ENCODE peak calls at places on chromosomes 16 and 17, in six cellular contexts. One of them, this sample, is unnamed.

GRCh38 chr17:55632893-55633292 is 89.8 kb downstream of the TMEM100 start:
- DNase-seq in mesothelial cell of epicardium: no peak
- DNase-seq in lung: no peak
- DNase-seq in stomach: no peak
- DNase-seq in adrenal gland: no peak
- DNase-seq in fibroblast of the aortic adventitia: peak
- DNase-seq in this sample: peak

GRCh38 chr17:2701161-2701995 is 10.2 kb downstream of the CLUH start:
- DNase-seq in mesothelial cell of epicardium: no peak
- DNase-seq in fibroblast of the aortic adventitia: no peak
- DNase-seq in stomach: no peak
- DNase-seq in lung: no peak
- DNase-seq in adrenal gland: peak
- DNase-seq in this sample: peak

GRCh38 chr17:32102697-32103096 is 39.6 kb upstream of the RHOT1 start:
- DNase-seq in lung: no peak
- DNase-seq in adrenal gland: no peak
- DNase-seq in stomach: no peak
- DNase-seq in fibroblast of the aortic adventitia: peak
- DNase-seq in mesothelial cell of epicardium: no peak
- DNase-seq in this sample: no peak

GRCh38 chr16:89017543-89017942 is 40.5 kb upstream of the CBFA2T3 start:
- DNase-seq in stomach: no peak
- DNase-seq in adrenal gland: no peak
- DNase-seq in lung: no peak
- DNase-seq in fibroblast of the aortic adventitia: no peak
- DNase-seq in mesothelial cell of epicardium: no peak
- DNase-seq in this sample: peak

GRCh38 chr17:76459674-76460073 is 6.7 kb upstream of the UBE2O start:
- DNase-seq in adrenal gland: no peak
- DNase-seq in fibroblast of the aortic adventitia: no peak
- DNase-seq in lung: no peak
- DNase-seq in mesothelial cell of epicardium: no peak
- DNase-seq in stomach: no peak
- DNase-seq in this sample: no peak

GRCh38 chr16:57570301-57571070 is 28.0 kb downstream of the ADGRG5 start:
- DNase-seq in lung: no peak
- DNase-seq in stomach: no peak
- DNase-seq in fibroblast of the aortic adventitia: no peak
- DNase-seq in adrenal gland: no peak
- DNase-seq in mesothelial cell of epicardium: no peak
- DNase-seq in this sample: no peak

GRCh38 chr17:34499576-34499975 is 79.8 kb upstream of the TMEM132E start:
- DNase-seq in lung: no peak
- DNase-seq in stomach: no peak
- DNase-seq in adrenal gland: no peak
- DNase-seq in mesothelial cell of epicardium: no peak
- DNase-seq in fibroblast of the aortic adventitia: peak
- DNase-seq in this sample: no peak

GRCh38 chr16:86772231-86772510 is 193.8 kb downstream of the FOXL1 start:
- DNase-seq in adrenal gland: no peak
- DNase-seq in lung: no peak
- DNase-seq in stomach: no peak
- DNase-seq in fibroblast of the aortic adventitia: no peak
- DNase-seq in mesothelial cell of epicardium: no peak
- DNase-seq in this sample: no peak

GRCh38 chr17:71760062-71760720 is 360.6 kb upstream of the SOX9 start:
- DNase-seq in stomach: no peak
- DNase-seq in lung: no peak
- DNase-seq in adrenal gland: no peak
- DNase-seq in fibroblast of the aortic adventitia: no peak
- DNase-seq in mesothelial cell of epicardium: no peak
- DNase-seq in this sample: no peak

GRCh38 chr17:9900744-9901143 is 4.3 kb downstream of the RCVRN start:
- DNase-seq in lung: no peak
- DNase-seq in adrenal gland: no peak
- DNase-seq in stomach: no peak
- DNase-seq in mesothelial cell of epicardium: no peak
- DNase-seq in fibroblast of the aortic adventitia: peak
- DNase-seq in this sample: no peak

GRCh38 chr17:17264430-17264829 is 16.6 kb downstream of the COPS3 start:
- DNase-seq in lung: no peak
- DNase-seq in fibroblast of the aortic adventitia: no peak
- DNase-seq in mesothelial cell of epicardium: no peak
- DNase-seq in adrenal gland: no peak
- DNase-seq in stomach: no peak
- DNase-seq in this sample: no peak

GRCh38 chr16:27298132-27298531 is 15.6 kb upstream of the IL4R start:
- DNase-seq in adrenal gland: no peak
- DNase-seq in stomach: no peak
- DNase-seq in lung: no peak
- DNase-seq in fibroblast of the aortic adventitia: no peak
- DNase-seq in mesothelial cell of epicardium: no peak
- DNase-seq in this sample: no peak

GRCh38 chr17:13833921-13834320 is 232.2 kb upstream of the HS3ST3A1 start:
- DNase-seq in stomach: no peak
- DNase-seq in fibroblast of the aortic adventitia: no peak
- DNase-seq in adrenal gland: no peak
- DNase-seq in lung: no peak
- DNase-seq in mesothelial cell of epicardium: no peak
- DNase-seq in this sample: no peak

GRCh38 chr16:67923414-67924127 is 8.1 kb downstream of the CTRL start:
- DNase-seq in adrenal gland: no peak
- DNase-seq in mesothelial cell of epicardium: no peak
- DNase-seq in stomach: no peak
- DNase-seq in lung: no peak
- DNase-seq in fibroblast of the aortic adventitia: no peak
- DNase-seq in this sample: no peak

GRCh38 chr16:20906225-20906870 is 5.8 kb downstream of the LYRM1 start:
- DNase-seq in fibroblast of the aortic adventitia: peak
- DNase-seq in adrenal gland: no peak
- DNase-seq in lung: no peak
- DNase-seq in stomach: no peak
- DNase-seq in mesothelial cell of epicardium: no peak
- DNase-seq in this sample: no peak

GRCh38 chr16:66189951-66190350 is 176.5 kb upstream of the CDH5 start:
- DNase-seq in adrenal gland: no peak
- DNase-seq in stomach: no peak
- DNase-seq in lung: peak
- DNase-seq in mesothelial cell of epicardium: no peak
- DNase-seq in fibroblast of the aortic adventitia: peak
- DNase-seq in this sample: no peak

GRCh38 chr17:49880291-49881053 is 32.6 kb upstream of the TAC4 start:
- DNase-seq in mesothelial cell of epicardium: peak
- DNase-seq in adrenal gland: peak
- DNase-seq in lung: peak
- DNase-seq in stomach: peak
- DNase-seq in fibroblast of the aortic adventitia: peak
- DNase-seq in this sample: peak

GRCh38 chr17:50453901-50454300 is 14.8 kb downstream of the CHAD start:
- DNase-seq in mesothelial cell of epicardium: no peak
- DNase-seq in stomach: no peak
- DNase-seq in lung: no peak
- DNase-seq in adrenal gland: no peak
- DNase-seq in fibroblast of the aortic adventitia: no peak
- DNase-seq in this sample: no peak

GRCh38 chr17:68566145-68566738 is 34.9 kb downstream of the FAM20A start:
- DNase-seq in lung: no peak
- DNase-seq in adrenal gland: no peak
- DNase-seq in stomach: no peak
- DNase-seq in mesothelial cell of epicardium: no peak
- DNase-seq in fibroblast of the aortic adventitia: peak
- DNase-seq in this sample: no peak

GRCh38 chr17:45311762-45312476 is 4.9 kb downstream of the MAP3K14 start:
- DNase-seq in adrenal gland: peak
- DNase-seq in mesothelial cell of epicardium: no peak
- DNase-seq in fibroblast of the aortic adventitia: no peak
- DNase-seq in lung: peak
- DNase-seq in stomach: peak
- DNase-seq in this sample: peak

GRCh38 chr17:10216213-10216982 is 18.0 kb upstream of the GAS7 start:
- DNase-seq in fibroblast of the aortic adventitia: no peak
- DNase-seq in adrenal gland: no peak
- DNase-seq in stomach: no peak
- DNase-seq in mesothelial cell of epicardium: no peak
- DNase-seq in lung: no peak
- DNase-seq in this sample: no peak

GRCh38 chr16:48308535-48308934 is 61.2 kb upstream of the ABCC11 start:
- DNase-seq in lung: no peak
- DNase-seq in mesothelial cell of epicardium: no peak
- DNase-seq in stomach: no peak
- DNase-seq in fibroblast of the aortic adventitia: no peak
- DNase-seq in adrenal gland: no peak
- DNase-seq in this sample: no peak

GRCh38 chr16:8887952-8888560 is 5.9 kb downstream of the LITAFD start:
- DNase-seq in mesothelial cell of epicardium: no peak
- DNase-seq in adrenal gland: peak
- DNase-seq in fibroblast of the aortic adventitia: peak
- DNase-seq in stomach: peak
- DNase-seq in lung: no peak
- DNase-seq in this sample: peak

GRCh38 chr17:77343031-77343866 is 202.5 kb downstream of the SEC14L1 start:
- DNase-seq in lung: peak
- DNase-seq in fibroblast of the aortic adventitia: no peak
- DNase-seq in adrenal gland: peak
- DNase-seq in mesothelial cell of epicardium: no peak
- DNase-seq in stomach: peak
- DNase-seq in this sample: no peak

GRCh38 chr17:40873801-40874200 is 6.8 kb upstream of the KRT12 start:
- DNase-seq in lung: no peak
- DNase-seq in stomach: no peak
- DNase-seq in mesothelial cell of epicardium: no peak
- DNase-seq in fibroblast of the aortic adventitia: no peak
- DNase-seq in adrenal gland: no peak
- DNase-seq in this sample: no peak

GRCh38 chr17:9192010-9192409 is 170.7 kb downstream of the NTN1 start:
- DNase-seq in lung: no peak
- DNase-seq in mesothelial cell of epicardium: no peak
- DNase-seq in fibroblast of the aortic adventitia: peak
- DNase-seq in stomach: no peak
- DNase-seq in adrenal gland: no peak
- DNase-seq in this sample: no peak

GRCh38 chr17:28747046-28747691 is 3.4 kb downstream of the TRAF4 start:
- DNase-seq in fibroblast of the aortic adventitia: no peak
- DNase-seq in stomach: peak
- DNase-seq in adrenal gland: peak
- DNase-seq in mesothelial cell of epicardium: no peak
- DNase-seq in lung: peak
- DNase-seq in this sample: no peak

GRCh38 chr16:83336630-83337029 is 471.1 kb upstream of the HSBP1 start:
- DNase-seq in stomach: no peak
- DNase-seq in fibroblast of the aortic adventitia: peak
- DNase-seq in lung: no peak
- DNase-seq in mesothelial cell of epicardium: no peak
- DNase-seq in adrenal gland: no peak
- DNase-seq in this sample: no peak

GRCh38 chr17:21042434-21043295 is at the start of gene USP22:
- DNase-seq in adrenal gland: no peak
- DNase-seq in fibroblast of the aortic adventitia: no peak
- DNase-seq in mesothelial cell of epicardium: no peak
- DNase-seq in lung: no peak
- DNase-seq in stomach: peak
- DNase-seq in this sample: no peak

GRCh38 chr17:30376621-30377452 is 1.9 kb upstream of the CPD start:
- DNase-seq in fibroblast of the aortic adventitia: peak
- DNase-seq in mesothelial cell of epicardium: no peak
- DNase-seq in adrenal gland: no peak
- DNase-seq in lung: peak
- DNase-seq in stomach: no peak
- DNase-seq in this sample: no peak
- TF ChIP-seq CTCF in fibroblast of the aortic adventitia: no peak
- TF ChIP-seq CTCF in mesothelial cell of epicardium: no peak
- TF ChIP-seq CTCF in adrenal gland: no peak
- TF ChIP-seq CTCF in lung: no peak
- TF ChIP-seq CTCF in stomach: no peak
- TF ChIP-seq CTCF in this sample: no peak

DNA sequence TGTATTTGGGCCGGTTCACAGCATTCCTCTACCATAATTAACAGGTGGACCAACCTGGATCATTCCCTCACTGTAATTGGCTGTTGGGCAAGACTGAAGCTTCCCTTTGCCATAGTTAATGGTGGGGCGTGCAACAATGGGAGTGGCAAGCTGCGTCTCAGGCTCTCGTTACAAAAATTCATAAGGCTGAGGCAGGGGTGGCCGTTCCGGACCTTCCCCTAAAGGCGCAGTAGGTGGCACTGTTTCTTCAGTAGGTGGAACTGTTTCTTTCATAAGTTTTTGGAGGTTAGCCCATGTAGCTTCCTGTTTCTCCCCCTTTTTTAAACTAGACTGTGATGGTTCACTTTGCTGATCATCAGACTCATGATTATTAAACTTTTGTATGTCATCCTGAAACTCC is 17.0 kb upstream of the TMC5 start:
- DNase-seq in mesothelial cell of epicardium: no peak
- DNase-seq in lung: no peak
- DNase-seq in adrenal gland: no peak
- DNase-seq in fibroblast of the aortic adventitia: no peak
- DNase-seq in stomach: no peak
- DNase-seq in this sample: no peak
- TF ChIP-seq CTCF in mesothelial cell of epicardium: no peak
- TF ChIP-seq CTCF in lung: no peak
- TF ChIP-seq CTCF in adrenal gland: no peak
- TF ChIP-seq CTCF in fibroblast of the aortic adventitia: no peak
- TF ChIP-seq CTCF in stomach: no peak
- TF ChIP-seq CTCF in this sample: no peak

GRCh38 chr16:85056211-85056748 is 28.7 kb downstream of the KIAA0513 start:
- DNase-seq in lung: no peak
- DNase-seq in mesothelial cell of epicardium: no peak
- DNase-seq in stomach: no peak
- DNase-seq in adrenal gland: peak
- DNase-seq in fibroblast of the aortic adventitia: peak
- DNase-seq in this sample: no peak
- TF ChIP-seq CTCF in lung: no peak
- TF ChIP-seq CTCF in mesothelial cell of epicardium: no peak
- TF ChIP-seq CTCF in stomach: peak
- TF ChIP-seq CTCF in adrenal gland: peak
- TF ChIP-seq CTCF in fibroblast of the aortic adventitia: peak
- TF ChIP-seq CTCF in this sample: no peak

GRCh38 chr16:78390828-78391227 is 291.4 kb downstream of the WWOX start:
- DNase-seq in mesothelial cell of epicardium: no peak
- DNase-seq in lung: no peak
- DNase-seq in stomach: no peak
- DNase-seq in adrenal gland: no peak
- DNase-seq in fibroblast of the aortic adventitia: no peak
- DNase-seq in this sample: no peak

GRCh38 chr16:78395035-78395434 is 295.6 kb downstream of the WWOX start:
- DNase-seq in mesothelial cell of epicardium: no peak
- DNase-seq in lung: no peak
- DNase-seq in fibroblast of the aortic adventitia: no peak
- DNase-seq in stomach: no peak
- DNase-seq in adrenal gland: no peak
- DNase-seq in this sample: no peak

GRCh38 chr16:78392585-78393195 is 293.2 kb downstream of the WWOX start:
- DNase-seq in stomach: no peak
- DNase-seq in mesothelial cell of epicardium: no peak
- DNase-seq in adrenal gland: no peak
- DNase-seq in lung: no peak
- DNase-seq in fibroblast of the aortic adventitia: no peak
- DNase-seq in this sample: no peak

GRCh38 chr16:78396673-78397072 is 297.2 kb downstream of the WWOX start:
- DNase-seq in stomach: no peak
- DNase-seq in fibroblast of the aortic adventitia: no peak
- DNase-seq in adrenal gland: no peak
- DNase-seq in lung: no peak
- DNase-seq in mesothelial cell of epicardium: no peak
- DNase-seq in this sample: no peak

GRCh38 chr16:78396046-78396445 is 296.6 kb downstream of the WWOX start:
- DNase-seq in mesothelial cell of epicardium: no peak
- DNase-seq in fibroblast of the aortic adventitia: no peak
- DNase-seq in adrenal gland: no peak
- DNase-seq in stomach: no peak
- DNase-seq in lung: no peak
- DNase-seq in this sample: no peak
- TF ChIP-seq CTCF in mesothelial cell of epicardium: peak
- TF ChIP-seq CTCF in fibroblast of the aortic adventitia: peak
- TF ChIP-seq CTCF in adrenal gland: no peak
- TF ChIP-seq CTCF in stomach: no peak
- TF ChIP-seq CTCF in lung: no peak
- TF ChIP-seq CTCF in this sample: peak